ENCODE peak calls at places on chromosome 19, in four cellular contexts. One of them, this sample, is unnamed.

GRCh38 chr19:3176715-3177501 is 1.7 kb upstream of the S1PR4 start:
- DNase-seq in midbrain: no peak
- DNase-seq in anterior cingulate cortex: no peak
- DNase-seq in stimulated activated CD4-positive, alpha-beta T cell treated with anti-CD3 and anti-CD28 coated beads, TNF-alpha, amount 100 ng/mL, for 4 hours: peak
- DNase-seq in this sample: no peak

GRCh38 chr19:13033244-13033643 is 38.0 kb downstream of the NFIX start:
- DNase-seq in stimulated activated CD4-positive, alpha-beta T cell treated with anti-CD3 and anti-CD28 coated beads, TNF-alpha, amount 100 ng/mL, for 4 hours: no peak
- DNase-seq in anterior cingulate cortex: no peak
- DNase-seq in midbrain: peak
- DNase-seq in this sample: peak

GRCh38 chr19:43739419-43739818 is 15.3 kb downstream of the SMG9 start:
- DNase-seq in stimulated activated CD4-positive, alpha-beta T cell treated with anti-CD3 and anti-CD28 coated beads, TNF-alpha, amount 100 ng/mL, for 4 hours: no peak
- DNase-seq in anterior cingulate cortex: no peak
- DNase-seq in midbrain: no peak
- DNase-seq in this sample: no peak

GRCh38 chr19:18239303-18239702 is 13.1 kb upstream of the PDE4C start:
- DNase-seq in stimulated activated CD4-positive, alpha-beta T cell treated with anti-CD3 and anti-CD28 coated beads, TNF-alpha, amount 100 ng/mL, for 4 hours: no peak
- DNase-seq in midbrain: no peak
- DNase-seq in anterior cingulate cortex: no peak
- DNase-seq in this sample: no peak

GRCh38 chr19:53553865-53554791 is 16.2 kb downstream of the ZNF331 start:
- DNase-seq in midbrain: peak
- DNase-seq in anterior cingulate cortex: peak
- DNase-seq in stimulated activated CD4-positive, alpha-beta T cell treated with anti-CD3 and anti-CD28 coated beads, TNF-alpha, amount 100 ng/mL, for 4 hours: peak
- DNase-seq in this sample: peak

GRCh38 chr19:2277138-2277537 is 4.8 kb downstream of the PEAK3 start:
- DNase-seq in anterior cingulate cortex: no peak
- DNase-seq in midbrain: no peak
- DNase-seq in stimulated activated CD4-positive, alpha-beta T cell treated with anti-CD3 and anti-CD28 coated beads, TNF-alpha, amount 100 ng/mL, for 4 hours: no peak
- DNase-seq in this sample: no peak

GRCh38 chr19:15937771-15938170 is 3.4 kb upstream of the CYP4F11 start:
- DNase-seq in midbrain: no peak
- DNase-seq in stimulated activated CD4-positive, alpha-beta T cell treated with anti-CD3 and anti-CD28 coated beads, TNF-alpha, amount 100 ng/mL, for 4 hours: no peak
- DNase-seq in anterior cingulate cortex: no peak
- DNase-seq in this sample: no peak

GRCh38 chr19:3373971-3374368 is 7.6 kb downstream of the NFIC start:
- DNase-seq in stimulated activated CD4-positive, alpha-beta T cell treated with anti-CD3 and anti-CD28 coated beads, TNF-alpha, amount 100 ng/mL, for 4 hours: no peak
- DNase-seq in anterior cingulate cortex: no peak
- DNase-seq in midbrain: no peak
- DNase-seq in this sample: no peak

GRCh38 chr19:10238172-10238783 is 7.1 kb upstream of the S1PR2 start:
- DNase-seq in anterior cingulate cortex: no peak
- DNase-seq in midbrain: no peak
- DNase-seq in stimulated activated CD4-positive, alpha-beta T cell treated with anti-CD3 and anti-CD28 coated beads, TNF-alpha, amount 100 ng/mL, for 4 hours: no peak
- DNase-seq in this sample: no peak

GRCh38 chr19:50482271-50482855 is 5.7 kb upstream of the GARIN5A start:
- DNase-seq in anterior cingulate cortex: no peak
- DNase-seq in stimulated activated CD4-positive, alpha-beta T cell treated with anti-CD3 and anti-CD28 coated beads, TNF-alpha, amount 100 ng/mL, for 4 hours: no peak
- DNase-seq in midbrain: no peak
- DNase-seq in this sample: no peak

GRCh38 chr19:42189133-42189532 is 28.3 kb downstream of the DEDD2 start:
- DNase-seq in midbrain: no peak
- DNase-seq in anterior cingulate cortex: no peak
- DNase-seq in stimulated activated CD4-positive, alpha-beta T cell treated with anti-CD3 and anti-CD28 coated beads, TNF-alpha, amount 100 ng/mL, for 4 hours: no peak
- DNase-seq in this sample: no peak

GRCh38 chr19:55005684-55006488 is 32.2 kb downstream of the GP6 start:
- DNase-seq in anterior cingulate cortex: no peak
- DNase-seq in midbrain: peak
- DNase-seq in stimulated activated CD4-positive, alpha-beta T cell treated with anti-CD3 and anti-CD28 coated beads, TNF-alpha, amount 100 ng/mL, for 4 hours: peak
- DNase-seq in this sample: peak

GRCh38 chr19:44647144-44647543 is 3.4 kb downstream of the PVR start:
- DNase-seq in stimulated activated CD4-positive, alpha-beta T cell treated with anti-CD3 and anti-CD28 coated beads, TNF-alpha, amount 100 ng/mL, for 4 hours: no peak
- DNase-seq in anterior cingulate cortex: no peak
- DNase-seq in midbrain: no peak
- DNase-seq in this sample: no peak

GRCh38 chr19:3863648-3864047 is 5.2 kb downstream of the ZFR2 start:
- DNase-seq in midbrain: no peak
- DNase-seq in stimulated activated CD4-positive, alpha-beta T cell treated with anti-CD3 and anti-CD28 coated beads, TNF-alpha, amount 100 ng/mL, for 4 hours: no peak
- DNase-seq in anterior cingulate cortex: no peak
- DNase-seq in this sample: no peak